ENCODE peak calls at places on chromosome 19, in ten cellular contexts. U is progenitor cell of endocrine pancreas, H is Caco-2, E is WTC11, W is endothelial cell, O is GM12878, R is BJ, B is A673, Q is heart right ventricle, M is fibroblast of lung. Y is an unnamed sample.

GRCh38 chr19:928471-929259 is 2.8 kb downstream of the ARID3A start:
- DNase-seq in O (no peak), H (no peak), W (no peak), R (no peak), U (no peak), E (peak; percentile 55), M (no peak), Q (peak; percentile 28), B (no peak), Y (no peak)

GRCh38 chr19:13461536-13461935 is 44.7 kb downstream of the CACNA1A start:
- DNase-seq in U (no peak), H (no peak), Q (no peak), M (no peak), R (no peak), O (no peak), E (peak; percentile 54), W (no peak), B (no peak), Y (no peak)

GRCh38 chr19:862529-863304 is 3.3 kb downstream of the CFD start:
- DNase-seq in H (peak; percentile 61), R (no peak), B (peak; percentile 88), E (peak; percentile 94), U (no peak), O (peak; percentile 12), Q (peak; percentile 70), M (peak; percentile 56), W (peak; percentile 56), Y (peak; percentile 60)

GRCh38 chr19:1987197-1988187 is 28.0 kb downstream of the BTBD2 start:
- DNase-seq in U (no peak), E (no peak), W (no peak), O (no peak), R (no peak), M (no peak), Q (no peak), H (no peak), B (no peak), Y (no peak)

GRCh38 chr19:46718934-46719551 is 2.1 kb upstream of the PRKD2 start:
- DNase-seq in O (peak; percentile 70), M (no peak), U (no peak), B (no peak), R (no peak), W (no peak), E (no peak), H (no peak), Q (no peak), Y (no peak)

GRCh38 chr19:42122691-42123607 is 9.3 kb downstream of the POU2F2 start:
- DNase-seq in R (no peak), Q (no peak), O (peak; percentile 68), W (no peak), M (no peak), B (no peak), U (no peak), E (no peak), H (no peak), Y (no peak)

GRCh38 chr19:4278460-4278901 is 585 bp upstream of the SHD start:
- DNase-seq in Q (no peak), H (no peak), W (no peak), M (no peak), B (no peak), R (no peak), O (no peak), U (no peak), E (no peak), Y (no peak)

GRCh38 chr19:33373701-33374405 is at the start of gene CEBPG:
- DNase-seq in O (no peak), H (peak; percentile 66), U (peak; percentile 69), M (peak; percentile 72), E (peak; percentile 44), B (peak; percentile 62), Q (peak; percentile 64), R (no peak), W (peak; percentile 67), Y (peak; percentile 45)

GRCh38 chr19:46489445-46490272 is 6.0 kb downstream of the PNMA8B start:
- DNase-seq in Q (peak; percentile 64), M (peak; percentile 56), R (no peak), B (no peak), U (no peak), E (peak; percentile 55), H (no peak), W (no peak), O (no peak), Y (no peak)

GRCh38 chr19:47280183-47280797 is 5.6 kb downstream of the INAFM1 start:
- DNase-seq in O (no peak), E (peak; percentile 87), B (peak; percentile 54), R (no peak), W (peak; percentile 61), Q (no peak), M (no peak), U (no peak), H (peak; percentile 68), Y (peak; percentile 57)

GRCh38 chr19:4967738-4968461 is 1.0 kb upstream of the KDM4B start:
- DNase-seq in W (no peak), O (no peak), H (no peak), B (no peak), R (no peak), U (no peak), E (no peak), Q (no peak), M (peak; percentile 26), Y (no peak)

GRCh38 chr19:4358709-4359626 is 15.6 kb downstream of the MPND start:
- DNase-seq in R (no peak), W (no peak), B (no peak), H (no peak), E (no peak), O (no peak), U (no peak), Q (no peak), M (no peak), Y (no peak)

GRCh38 chr19:55460670-55461258 is 678 bp downstream of the ISOC2 start:
- DNase-seq in U (peak; percentile 59), B (peak; percentile 83), R (peak; percentile 34), E (peak; percentile 97), W (peak; percentile 60), Q (peak; percentile 87), O (no peak), H (peak; percentile 86), M (peak; percentile 82), Y (peak; percentile 55)

GRCh38 chr19:16893686-16893990 is 4.8 kb downstream of the F2RL3 start:
- DNase-seq in U (no peak), B (no peak), W (no peak), R (no peak), E (no peak), Q (no peak), M (no peak), H (no peak), O (no peak), Y (no peak)

GRCh38 chr19:5125797-5126497 is 157.0 kb downstream of the KDM4B start:
- DNase-seq in U (no peak), H (no peak), R (no peak), B (peak; percentile 80), Q (no peak), O (no peak), M (no peak), W (no peak), E (peak; percentile 47), Y (no peak)

GRCh38 chr19:12996542-12997094 is 1.3 kb downstream of the NFIX start:
- DNase-seq in U (no peak), R (no peak), B (no peak), H (no peak), M (peak; percentile 43), E (peak; percentile 68), O (no peak), W (no peak), Q (peak; percentile 66), Y (no peak)

GRCh38 chr19:10936661-10937084 is 8.1 kb downstream of the TIMM29 start:
- DNase-seq in M (peak; percentile 85), B (peak; percentile 89), W (peak; percentile 64), U (peak; percentile 27), Q (no peak), E (peak; percentile 59), O (peak; percentile 35), H (peak; percentile 75), R (peak; percentile 42), Y (peak; percentile 59)

GRCh38 chr19:3852614-3853254 is 16.1 kb downstream of the ZFR2 start:
- DNase-seq in O (no peak), R (no peak), Q (no peak), W (no peak), M (peak; percentile 83), U (no peak), E (peak; percentile 31), B (peak; percentile 35), H (no peak), Y (no peak)

DNA sequence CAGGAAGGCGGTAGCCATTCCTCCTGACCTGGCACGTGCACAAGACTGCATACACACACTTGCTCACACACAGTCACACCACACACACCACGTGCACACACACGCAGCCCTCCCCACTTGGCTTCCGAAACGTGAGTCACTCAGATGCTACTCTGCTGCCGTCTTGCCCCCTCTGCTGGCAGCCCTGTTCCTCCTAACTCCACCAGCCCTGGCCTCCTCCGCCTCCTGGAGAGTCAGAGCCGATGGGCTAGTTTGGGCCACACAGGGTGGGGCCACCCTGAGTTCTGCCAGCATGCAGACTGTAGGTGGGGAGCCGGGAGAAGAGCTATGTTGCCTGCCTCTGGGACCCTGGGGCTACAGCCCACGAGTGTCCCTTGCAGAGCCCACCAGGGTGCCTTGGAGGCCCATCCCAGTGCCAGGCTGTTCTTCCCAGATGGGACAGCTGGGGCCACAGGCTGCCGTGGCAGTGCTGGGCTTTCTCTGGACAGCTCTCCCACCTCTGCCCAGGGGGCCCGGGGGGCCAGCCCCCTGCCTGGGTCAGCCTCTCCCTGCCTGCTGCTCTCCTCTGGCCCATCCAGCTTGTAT is 12.1 kb downstream of the PIN1 start:
- DNase-seq in H (no peak), U (no peak), Q (no peak), R (peak; percentile 66), M (peak; percentile 95), E (peak; percentile 72), B (peak; percentile 81), O (no peak), W (peak; percentile 50), Y (peak; percentile 19)
- TF ChIP-seq CTCF in H (peak; percentile 28), U (peak; percentile 40), Q (peak; percentile 33), R (peak; percentile 94), M (peak; percentile 74), E (peak; percentile 30), B (peak; percentile 70), O (peak; percentile 25), W (peak; percentile 16), Y (peak; percentile 53)

GRCh38 chr19:35612559-35613321 is at the start of gene HAUS5:
- DNase-seq in M (peak; percentile 90), Q (peak; percentile 94), H (peak; percentile 95), R (peak; percentile 19), B (peak; percentile 95), E (peak; percentile 96), W (peak; percentile 98), U (peak; percentile 98), O (peak; percentile 70), Y (peak; percentile 93)
- TF ChIP-seq CTCF in M (no peak), Q (peak; percentile 17), H (no peak), R (no peak), B (no peak), E (no peak), W (no peak), U (no peak), O (no peak), Y (no peak)

GRCh38 chr19:53868892-53869804 is 1.5 kb downstream of the MYADM start:
- DNase-seq in R (peak; percentile 54), M (peak; percentile 88), W (peak; percentile 88), E (peak; percentile 85), B (peak; percentile 86), O (no peak), Q (peak; percentile 92), U (peak; percentile 84), H (peak; percentile 95), Y (peak; percentile 65)
- TF ChIP-seq CTCF in R (peak; percentile 37), M (no peak), W (no peak), E (no peak), B (peak; percentile 21), O (no peak), Q (peak; percentile 45), U (peak; percentile 43), H (no peak), Y (peak; percentile 51)

GRCh38 chr19:44587863-44588752 is 25.3 kb upstream of the IGSF23 start:
- DNase-seq in W (no peak), Q (no peak), M (peak; percentile 99), U (no peak), R (peak; percentile 75), O (no peak), H (no peak), E (no peak), B (peak; percentile 68), Y (no peak)
- TF ChIP-seq CTCF in W (no peak), Q (peak; percentile 32), M (peak; percentile 38), U (no peak), R (peak; percentile 41), O (no peak), H (no peak), E (no peak), B (peak; percentile 52), Y (no peak)

Y was measured in neural crest cell.